ENCODE peak calls at places on chromosomes 16 and 17, in four cellular contexts. T, W, X and Z are unnamed samples.

GRCh38 chr16:85557976-85558589 is 55.0 kb upstream of the GSE1 start:
- DNase-seq in T (no peak), W (no peak), X (peak), Z (no peak)

GRCh38 chr17:76196675-76197074 is 43.6 kb downstream of the RNF157 start:
- DNase-seq in T (no peak), W (no peak), X (no peak), Z (no peak)

GRCh38 chr16:22814330-22815105 is 556 bp downstream of the HS3ST2 start:
- DNase-seq in T (peak), W (no peak), X (peak), Z (no peak)

GRCh38 chr16:70162041-70162451 is 11.5 kb upstream of the CLEC18C start:
- DNase-seq in T (peak), W (no peak), X (no peak), Z (peak)

GRCh38 chr16:84266451-84266850 is 26.6 kb upstream of the KCNG4 start:
- DNase-seq in T (peak), W (peak), X (peak), Z (peak)

GRCh38 chr17:47955497-47956461 is 1.9 kb downstream of the PRR15L start:
- DNase-seq in T (no peak), W (no peak), X (no peak), Z (no peak)

GRCh38 chr17:29839656-29840055 is 90.4 kb downstream of the SSH2 start:
- DNase-seq in T (no peak), W (no peak), X (no peak), Z (no peak)

GRCh38 chr17:36505171-36505570 is 18.7 kb downstream of the ZNHIT3 start:
- DNase-seq in T (no peak), W (no peak), X (no peak), Z (no peak)

GRCh38 chr16:30710971-30711370 is 12.0 kb downstream of the SRCAP start:
- DNase-seq in T (no peak), W (no peak), X (no peak), Z (no peak)

GRCh38 chr17:44122825-44123355 is 551 bp downstream of the HDAC5 start:
- DNase-seq in T (no peak), W (no peak), X (no peak), Z (no peak)

GRCh38 chr16:88499836-88500251 is 46.8 kb downstream of the ZFPM1 start:
- DNase-seq in T (no peak), W (no peak), X (no peak), Z (no peak)

GRCh38 chr16:23378256-23378655 is 74.7 kb downstream of the COG7 start:
- DNase-seq in T (no peak), W (no peak), X (no peak), Z (no peak)

GRCh38 chr16:29899516-29900101 is at the start of gene SEZ6L2:
- DNase-seq in T (peak), W (no peak), X (peak), Z (peak)

GRCh38 chr16:29975811-29976511 is 2.3 kb downstream of the TAOK2 start:
- DNase-seq in T (no peak), W (no peak), X (no peak), Z (no peak)

GRCh38 chr16:50837324-50837723 is 95.4 kb downstream of the CYLD start:
- DNase-seq in T (no peak), W (no peak), X (peak), Z (no peak)

GRCh38 chr17:45341389-45342158 is 24.8 kb upstream of the MAP3K14 start:
- DNase-seq in T (peak), W (no peak), X (peak), Z (peak)

GRCh38 chr17:48636177-48637018 is 10.2 kb upstream of the HOXB9 start:
- DNase-seq in T (peak), W (no peak), X (peak), Z (peak)

GRCh38 chr16:49341706-49342105 is 31.9 kb upstream of the C16orf78 start:
- DNase-seq in T (no peak), W (no peak), X (no peak), Z (no peak)

GRCh38 chr16:20851601-20852000 is 45.3 kb downstream of the REXO5 start:
- DNase-seq in T (no peak), W (no peak), X (no peak), Z (peak)

GRCh38 chr16:1169285-1170075 is 16.6 kb downstream of the CACNA1H start:
- DNase-seq in T (no peak), W (no peak), X (no peak), Z (no peak)

GRCh38 chr16:19980866-19981265 is 92.8 kb downstream of the GPR139 start:
- DNase-seq in T (peak), W (no peak), X (peak), Z (peak)

GRCh38 chr17:3979276-3979583 is 15.0 kb upstream of the ATP2A3 start:
- DNase-seq in T (peak), W (no peak), X (no peak), Z (no peak)

GRCh38 chr17:40307691-40308289 is 1.2 kb upstream of the RARA start:
- DNase-seq in T (no peak), W (no peak), X (no peak), Z (no peak)

GRCh38 chr17:13204607-13205237 is 186.9 kb upstream of the ELAC2 start:
- DNase-seq in T (no peak), W (no peak), X (no peak), Z (no peak)

GRCh38 chr17:61467416-61468262 is 15.4 kb downstream of the TBX4 start:
- DNase-seq in T (peak), W (no peak), X (peak), Z (no peak)

GRCh38 chr17:14205380-14205779 is 31.3 kb downstream of the CDRT15 start:
- DNase-seq in T (no peak), W (no peak), X (no peak), Z (no peak)

GRCh38 chr16:85657267-85657650 is 31.5 kb downstream of the GINS2 start:
- DNase-seq in T (no peak), W (no peak), X (no peak), Z (no peak)

GRCh38 chr17:76716146-76716833 is 5.5 kb upstream of the MXRA7 start:
- DNase-seq in T (no peak), W (no peak), X (no peak), Z (no peak)

GRCh38 chr17:36977066-36977465 is 28.3 kb downstream of the AATF start:
- DNase-seq in T (no peak), W (no peak), X (no peak), Z (no peak)

GRCh38 chr17:81039854-81040758 is 5.2 kb downstream of the BAIAP2 start:
- DNase-seq in T (no peak), W (no peak), X (no peak), Z (no peak)

GRCh38 chr17:81042606-81043005 is 7.7 kb downstream of the BAIAP2 start:
- DNase-seq in T (peak), W (no peak), X (no peak), Z (no peak)

GRCh38 chr17:81043319-81043724 is 8.4 kb downstream of the BAIAP2 start:
- DNase-seq in T (no peak), W (no peak), X (no peak), Z (no peak)

GRCh38 chr17:81039096-81039495 is 4.1 kb downstream of the BAIAP2 start:
- DNase-seq in T (no peak), W (no peak), X (no peak), Z (no peak)

GRCh38 chr17:81040791-81041337 is 5.9 kb downstream of the BAIAP2 start:
- DNase-seq in T (peak), W (no peak), X (peak), Z (peak)
- TF ChIP-seq TCF12 in T (no peak), W (no peak), X (no peak), Z (no peak)

DNA sequence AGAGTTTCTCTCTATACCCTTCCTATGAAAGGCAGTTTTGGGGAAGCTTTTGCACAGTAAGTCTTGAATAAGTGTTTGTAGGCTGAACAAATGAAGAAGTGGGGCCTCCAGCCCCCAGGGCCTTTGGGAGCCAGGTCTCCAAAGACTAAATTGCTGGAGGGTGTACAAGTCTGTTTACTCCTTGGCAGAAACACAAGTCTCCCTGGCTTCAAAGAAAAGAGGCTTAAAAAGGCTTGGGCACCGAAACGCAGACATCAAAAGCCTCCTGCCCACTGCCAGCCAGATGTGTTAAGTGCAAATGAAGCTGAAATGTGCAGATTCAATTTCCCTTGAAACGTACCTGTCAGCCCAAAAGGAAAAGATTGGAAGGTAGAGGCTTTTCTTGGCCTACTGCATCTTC is 146.4 kb downstream of the TMEM132E start:
- DNase-seq in T (no peak), W (no peak), X (no peak), Z (no peak)
- TF ChIP-seq TCF12 in T (no peak), W (no peak), X (no peak), Z (no peak)

DNA sequence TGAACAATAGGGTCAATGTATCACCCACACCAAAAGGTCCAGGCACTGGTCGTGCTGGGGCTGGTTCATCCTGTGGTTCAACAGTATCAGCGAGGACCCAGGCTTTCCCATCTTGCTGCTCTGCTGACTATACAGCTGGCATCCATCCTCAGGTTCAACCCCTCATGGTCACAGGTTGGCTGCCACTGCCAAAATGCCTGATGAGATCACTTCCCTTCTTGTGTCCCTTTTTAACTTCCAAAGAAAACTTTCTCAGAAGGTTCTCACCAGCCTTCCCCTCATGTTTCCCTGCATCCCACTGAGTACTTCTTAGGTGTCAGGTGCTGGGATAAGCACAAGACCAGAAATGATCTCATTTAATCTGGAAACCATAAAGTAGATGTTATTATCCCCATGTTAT is 25.7 kb downstream of the CLEC16A start:
- DNase-seq in T (no peak), W (no peak), X (no peak), Z (no peak)
- TF ChIP-seq TCF12 in T (no peak), W (no peak), X (no peak), Z (no peak)

DNA sequence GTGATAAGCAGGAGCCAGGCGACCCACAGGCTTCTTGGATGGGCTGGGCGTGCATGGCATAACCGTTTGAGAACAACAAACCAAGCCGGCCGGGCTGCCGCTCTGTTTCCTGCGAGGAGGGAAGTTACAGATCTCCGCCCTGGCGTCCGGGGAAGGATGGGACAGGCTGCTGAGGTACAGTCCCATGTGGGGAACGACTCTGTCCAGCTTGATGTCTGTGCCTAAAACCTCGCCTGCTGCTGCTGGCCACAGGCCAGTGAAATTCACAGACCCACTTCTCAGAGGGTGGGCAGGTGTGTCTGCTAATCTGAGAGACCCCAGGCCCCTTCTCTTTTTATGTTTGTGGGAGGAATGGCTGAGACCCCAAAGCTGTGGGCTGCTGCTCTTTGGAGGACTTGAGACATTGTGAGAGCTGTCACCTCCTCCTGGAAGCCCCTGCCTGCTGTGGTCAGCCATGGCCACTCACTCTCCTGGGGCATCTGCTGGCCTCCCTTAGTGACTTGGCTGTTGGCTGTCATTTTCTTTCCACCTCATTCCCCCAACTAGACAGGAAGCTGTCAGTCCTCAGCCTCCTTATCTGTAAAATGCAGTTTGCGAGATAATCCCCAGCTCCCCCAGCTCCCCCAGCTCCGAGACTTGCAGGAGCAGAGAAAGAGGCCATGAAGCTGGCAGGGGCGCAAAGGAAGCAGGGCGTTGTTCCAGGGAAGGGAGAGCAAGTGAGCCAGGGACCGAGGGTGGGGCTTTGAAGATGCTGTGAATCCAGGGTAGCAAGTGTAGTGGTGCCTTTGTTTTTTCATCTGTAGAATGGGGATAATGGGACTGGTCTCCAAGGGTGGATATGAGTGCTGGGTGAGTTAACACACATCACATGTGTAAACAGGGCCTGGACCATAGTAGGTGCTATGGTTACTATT is 51.0 kb downstream of the CMIP start:
- DNase-seq in T (peak), W (no peak), X (no peak), Z (no peak)
- TF ChIP-seq TCF12 in T (no peak), W (no peak), X (no peak), Z (no peak)

DNA sequence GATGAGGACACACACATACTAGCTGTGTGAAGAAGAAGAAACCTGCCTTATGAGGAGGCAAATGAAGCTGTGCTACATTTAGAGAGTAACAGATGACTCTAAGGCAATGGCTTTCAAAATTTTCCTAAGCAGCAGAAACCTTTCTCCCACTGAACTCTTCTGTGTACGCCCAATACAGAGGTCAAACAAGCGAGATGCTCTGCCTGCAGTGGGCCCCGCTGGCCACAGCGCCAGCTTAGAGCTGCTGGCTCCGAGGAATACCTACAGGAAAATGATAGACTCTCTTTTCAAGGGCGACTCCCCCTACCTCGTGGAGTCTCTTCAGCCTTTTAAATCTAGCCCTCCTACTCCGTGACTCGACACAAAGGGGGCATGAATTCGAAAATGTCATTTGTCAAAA is 39.2 kb downstream of the GNA13 start:
- DNase-seq in T (no peak), W (no peak), X (peak), Z (peak)
- TF ChIP-seq TCF12 in T (no peak), W (no peak), X (no peak), Z (no peak)